ENCODE peak calls at places on chromosomes 13 and 19, in eight cellular contexts. U, A, H, E, D, J, Q and S are unnamed samples.
A peak's percentile ranks its signal among the peaks of the same experiment; 100 is the strongest.

GRCh38 chr19:1742989-1743696 is 10.2 kb upstream of the ONECUT3 start:
- DNase-seq in U (no peak), A (no peak), H (no peak), E (no peak), D (no peak), J (no peak), Q (no peak), S (no peak)

GRCh38 chr13:70016116-70016515 is 91.5 kb upstream of the ATXN8OS start:
- DNase-seq in U (no peak), A (no peak), H (no peak), E (no peak), D (no peak), J (no peak), Q (no peak), S (no peak)

GRCh38 chr13:47932953-47933687 is 68.0 kb downstream of the SUCLA2 start:
- DNase-seq in U (no peak), A (no peak), H (peak; percentile 29), E (no peak), D (no peak), J (no peak), Q (no peak), S (no peak)

GRCh38 chr19:5251096-5252065 is 89.2 kb downstream of the PTPRS start:
- DNase-seq in U (no peak), A (no peak), H (no peak), E (no peak), D (no peak), J (no peak), Q (no peak), S (no peak)

GRCh38 chr13:21619633-21620220 is 15.8 kb upstream of the MICU2 start:
- DNase-seq in U (no peak), A (no peak), H (no peak), E (no peak), D (no peak), J (no peak), Q (no peak), S (no peak)

GRCh38 chr19:12723643-12724426 is at the start of gene TNPO2:
- DNase-seq in U (peak; percentile 60), A (peak; percentile 69), H (peak; percentile 92), E (no peak), D (peak; percentile 71), J (peak; percentile 57), Q (peak; percentile 69), S (peak; percentile 49)

GRCh38 chr19:10718205-10719196 is 622 bp downstream of the DNM2 start:
- DNase-seq in U (peak; percentile 51), A (peak; percentile 41), H (peak; percentile 71), E (no peak), D (peak; percentile 16), J (peak; percentile 73), Q (peak; percentile 77), S (peak; percentile 9)

GRCh38 chr13:48562296-48563066 is 29.6 kb upstream of the RCBTB2 start:
- DNase-seq in U (no peak), A (peak; percentile 33), H (no peak), E (no peak), D (peak; percentile 33), J (no peak), Q (no peak), S (peak; percentile 62)

GRCh38 chr13:74838096-74838495 is 643.9 kb downstream of the TBC1D4 start:
- DNase-seq in U (no peak), A (no peak), H (no peak), E (no peak), D (no peak), J (no peak), Q (no peak), S (no peak)

GRCh38 chr19:51809787-51810186 is 14.8 kb downstream of the FPR3 start:
- DNase-seq in U (no peak), A (no peak), H (no peak), E (no peak), D (no peak), J (no peak), Q (no peak), S (no peak)

GRCh38 chr13:41356788-41357187 is 45.7 kb downstream of the NAA16 start:
- DNase-seq in U (no peak), A (no peak), H (no peak), E (no peak), D (no peak), J (no peak), Q (no peak), S (peak; percentile 15)

GRCh38 chr19:33521480-33522370 is at the start of gene PEPD:
- DNase-seq in U (peak; percentile 90), A (peak; percentile 90), H (peak; percentile 97), E (peak; percentile 64), D (peak; percentile 83), J (peak; percentile 90), Q (peak; percentile 94), S (peak; percentile 62)

GRCh38 chr13:104011505-104012270 is 945.5 kb upstream of the SLC10A2 start:
- DNase-seq in U (peak; percentile 31), A (no peak), H (peak; percentile 51), E (no peak), D (peak; percentile 47), J (no peak), Q (peak; percentile 61), S (no peak)

GRCh38 chr13:107138468-107138867 is 570.5 kb upstream of the ARGLU1 start:
- DNase-seq in U (no peak), A (no peak), H (peak; percentile 42), E (no peak), D (no peak), J (no peak), Q (no peak), S (no peak)

GRCh38 chr13:22927008-22927393 is 253.8 kb upstream of the SGCG start:
- DNase-seq in U (no peak), A (no peak), H (no peak), E (no peak), D (no peak), J (no peak), Q (no peak), S (no peak)

GRCh38 chr13:33615436-33615835 is 202.5 kb upstream of the RFC3 start:
- DNase-seq in U (no peak), A (no peak), H (no peak), E (no peak), D (no peak), J (no peak), Q (no peak), S (no peak)

DNA sequence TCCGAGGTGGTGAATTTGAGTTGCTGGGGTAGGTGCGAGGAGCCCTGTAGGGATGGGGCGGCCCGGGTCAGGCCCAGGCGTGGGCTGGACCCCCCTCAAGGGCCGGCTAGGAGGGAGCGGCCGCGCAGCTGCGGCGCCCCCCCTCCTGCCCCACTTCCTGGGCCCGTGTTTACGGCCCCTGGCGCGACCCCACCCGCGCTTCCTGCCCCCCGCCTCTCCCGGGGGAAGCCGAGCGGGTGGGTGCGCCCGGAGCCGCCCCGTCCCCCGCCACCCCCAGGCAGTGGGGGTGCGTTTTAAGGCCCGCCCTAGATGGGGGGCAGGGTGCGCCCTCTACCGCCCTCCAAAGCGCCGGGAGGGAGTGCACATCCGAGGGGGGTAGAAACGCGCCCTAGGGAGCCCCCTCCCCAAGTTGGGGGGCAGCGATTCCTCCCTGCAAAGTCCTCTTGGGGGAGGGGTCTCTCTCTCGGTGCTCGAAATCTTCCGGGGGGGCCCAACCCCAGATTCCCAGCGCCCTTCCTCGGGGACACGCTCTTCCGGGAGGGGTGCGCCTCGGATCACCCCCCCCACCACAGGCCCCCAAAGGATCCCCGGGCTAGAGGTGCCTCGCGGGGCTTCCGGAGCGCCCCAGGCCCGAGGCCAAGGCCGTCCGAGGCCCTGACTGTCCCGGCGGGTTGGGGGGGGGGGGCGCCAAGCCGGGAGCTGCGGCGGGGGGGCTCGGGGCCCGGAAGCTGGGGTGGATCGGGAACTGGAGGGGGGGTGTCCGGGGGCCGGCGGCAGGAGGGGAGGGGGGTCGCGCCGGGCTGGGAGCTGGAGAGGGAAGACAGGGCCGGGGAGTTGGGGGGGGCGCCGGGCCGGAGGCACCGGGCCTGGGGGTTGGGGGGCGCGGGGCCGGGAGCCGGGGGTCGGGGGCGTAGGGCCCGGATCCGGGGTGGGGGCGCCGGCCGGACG is 807 bp downstream of the TLE5 start:
- DNase-seq in U (peak; percentile 52), A (peak; percentile 76), H (no peak), E (no peak), D (peak; percentile 42), J (peak; percentile 73), Q (peak; percentile 84), S (no peak)
- TF ChIP-seq CTCF in U (peak; percentile 19), A (peak; percentile 25), H (peak; percentile 42), E (no peak), D (peak; percentile 13), J (no peak), Q (no peak), S (peak; percentile 30)

GRCh38 chr13:24004971-24005370 is 107.7 kb upstream of the C1QTNF9B start:
- DNase-seq in U (no peak), A (no peak), H (no peak), E (no peak), D (no peak), J (no peak), Q (no peak), S (no peak)
- H3K27me3 ChIP-seq in U (peaks cover 4% of the 10 kb centered on the region), A (no peaks in the 10 kb centered on the region), H (no peaks in the 10 kb centered on the region), E (no peaks in the 10 kb centered on the region), D (no peaks in the 10 kb centered on the region), J (no peaks in the 10 kb centered on the region), Q (no peaks in the 10 kb centered on the region), S (peaks cover 4% of the 10 kb centered on the region)

GRCh38 chr13:29733069-29733700 is 117.2 kb downstream of the UBL3 start:
- DNase-seq in U (no peak), A (no peak), H (no peak), E (no peak), D (no peak), J (no peak), Q (no peak), S (no peak)

DNA sequence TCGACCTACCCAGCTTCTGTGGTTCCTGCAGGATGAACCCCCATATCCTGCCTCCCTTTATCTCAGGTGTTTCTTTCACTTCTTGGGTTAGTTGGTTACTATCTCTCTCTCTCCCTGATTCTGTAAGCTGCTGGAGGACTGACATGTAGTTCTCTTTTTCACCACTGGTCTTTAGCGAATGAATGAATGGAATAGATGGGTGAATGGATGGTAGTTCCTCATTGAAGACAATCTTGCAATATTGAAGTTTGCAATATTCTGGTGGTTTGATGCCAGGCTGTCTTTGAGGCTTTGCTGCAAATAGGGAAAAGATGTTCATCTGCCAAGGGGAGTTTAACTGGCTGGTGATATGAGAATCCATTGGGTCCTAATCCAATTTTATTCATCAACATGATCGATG is 120.2 kb downstream of the UBL3 start:
- DNase-seq in U (no peak), A (no peak), H (no peak), E (no peak), D (no peak), J (no peak), Q (no peak), S (no peak)
- TF ChIP-seq CTCF in U (no peak), A (no peak), H (no peak), E (no peak), D (no peak), J (no peak), Q (no peak), S (no peak)

DNA sequence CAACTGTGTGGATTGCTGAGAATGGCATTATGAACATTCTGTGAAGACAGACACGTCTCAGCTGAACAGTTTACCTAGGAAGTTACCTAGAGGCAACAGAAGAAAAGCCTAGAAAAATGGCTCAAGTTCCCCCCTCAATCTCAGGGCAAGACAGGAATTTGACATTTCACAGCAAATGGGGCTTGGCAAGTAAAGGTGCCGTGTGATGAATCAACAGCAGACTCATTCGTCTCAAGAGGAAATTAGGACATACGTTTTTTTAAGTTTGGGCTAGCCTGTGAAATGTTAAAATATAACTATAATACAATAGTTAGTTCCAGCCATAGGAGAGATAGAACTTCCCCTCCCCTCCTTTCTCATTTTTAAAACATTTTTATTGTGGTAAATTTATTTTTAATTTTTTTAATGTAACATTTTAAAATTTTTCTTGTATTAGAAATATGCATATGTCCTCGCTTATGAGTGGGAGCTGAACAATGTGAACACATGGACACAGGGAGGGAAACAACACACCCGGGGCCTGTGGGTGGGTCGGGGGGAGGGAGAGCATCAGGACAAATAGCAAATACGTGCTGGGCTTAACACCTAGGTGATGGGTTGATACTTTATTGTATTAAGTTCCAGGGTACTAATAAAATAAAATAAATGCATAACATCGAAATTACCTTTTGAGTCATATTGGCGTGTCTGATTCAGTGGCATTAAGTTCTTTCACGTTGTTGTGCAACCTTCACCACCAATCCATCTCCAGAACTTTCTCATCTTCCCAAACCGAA is 116.0 kb downstream of the COL4A2 start:
- DNase-seq in U (no peak), A (no peak), H (no peak), E (no peak), D (peak; percentile 71), J (no peak), Q (no peak), S (peak; percentile 66)
- H3K27me3 ChIP-seq in U (no peaks in the 10 kb centered on the region), A (peaks cover 6% of the 10 kb centered on the region), H (no peaks in the 10 kb centered on the region), E (no peaks in the 10 kb centered on the region), D (no peaks in the 10 kb centered on the region), J (no peaks in the 10 kb centered on the region), Q (no peaks in the 10 kb centered on the region), S (no peaks in the 10 kb centered on the region)